ENCODE peak calls at places on chromosomes 16 and 17, in four cellular contexts. N is HCT116, M is GM12878, D is A549. Z is an unnamed sample.
A peak's percentile ranks its signal among the peaks of the same experiment; 100 is the strongest.

GRCh38 chr16:558298-559020 is 1.7 kb upstream of the PRR35 start:
- DNase-seq in N (no peak), M (no peak), D (no peak), Z (peak; percentile 67)

GRCh38 chr16:67447508-67448076 is 16.7 kb downstream of the HSD11B2 start:
- DNase-seq in N (peak; percentile 54), M (peak; percentile 15), D (peak; percentile 64), Z (peak; percentile 81)

GRCh38 chr16:67943619-67944503 is at the start of gene LCAT:
- DNase-seq in N (no peak), M (no peak), D (no peak), Z (no peak)

GRCh38 chr17:64269687-64270649 is 6.9 kb upstream of the TEX2 start:
- DNase-seq in N (no peak), M (no peak), D (no peak), Z (no peak)

GRCh38 chr16:6096931-6097665 is 999.5 kb upstream of the EEF2KMT start:
- DNase-seq in N (no peak), M (no peak), D (no peak), Z (no peak)

GRCh38 chr16:27273670-27274522 is 5.3 kb upstream of the NSMCE1 start:
- DNase-seq in N (peak; percentile 97), M (no peak), D (peak; percentile 87), Z (peak; percentile 17)

GRCh38 chr16:31842864-31843263 is 30.7 kb upstream of the ZNF267 start:
- DNase-seq in N (no peak), M (no peak), D (no peak), Z (no peak)

GRCh38 chr16:27102701-27103575 is 36.2 kb downstream of the C16orf82 start:
- DNase-seq in N (no peak), M (no peak), D (no peak), Z (no peak)

GRCh38 chr16:57150682-57151330 is 35.0 kb downstream of the PSME3IP1 start:
- DNase-seq in N (no peak), M (no peak), D (no peak), Z (no peak)

GRCh38 chr16:24036614-24037013 is 200.8 kb downstream of the PRKCB start:
- DNase-seq in N (peak; percentile 29), M (no peak), D (peak; percentile 48), Z (peak; percentile 54)

GRCh38 chr16:53773881-53774280 is 69.9 kb downstream of the FTO start:
- DNase-seq in N (no peak), M (no peak), D (no peak), Z (peak; percentile 39)

GRCh38 chr16:53775106-53775820 is 71.3 kb downstream of the FTO start:
- DNase-seq in N (no peak), M (no peak), D (peak; percentile 31), Z (peak; percentile 31)

GRCh38 chr16:53775821-53776431 is 72.0 kb downstream of the FTO start:
- DNase-seq in N (no peak), M (no peak), D (peak; percentile 88), Z (peak; percentile 87)

GRCh38 chr16:53771655-53772497 is 67.9 kb downstream of the FTO start:
- DNase-seq in N (no peak), M (no peak), D (no peak), Z (no peak)

GRCh38 chr16:53773150-53773846 is 69.3 kb downstream of the FTO start:
- DNase-seq in N (no peak), M (peak; percentile 13), D (peak; percentile 83), Z (peak; percentile 88)
- TF ChIP-seq MAX in N (no peak), M (no peak), D (no peak), Z (peak; percentile 42)

GRCh38 chr16:86579268-86580062 is 1.1 kb downstream of the FOXL1 start:
- DNase-seq in N (no peak), M (no peak), D (no peak), Z (no peak)
- TF ChIP-seq MAX in N (no peak), M (no peak), D (no peak), Z (no peak)

GRCh38 chr17:72504783-72505182 is 384.0 kb downstream of the SOX9 start:
- DNase-seq in N (no peak), M (no peak), D (no peak), Z (no peak)

GRCh38 chr17:72507370-72507769 is 386.6 kb downstream of the SOX9 start:
- DNase-seq in N (no peak), M (no peak), D (no peak), Z (no peak)

GRCh38 chr17:72510454-72511016 is 389.7 kb downstream of the SOX9 start:
- DNase-seq in N (no peak), M (peak; percentile 92), D (no peak), Z (peak; percentile 59)

GRCh38 chr17:72503556-72503955 is 382.7 kb downstream of the SOX9 start:
- DNase-seq in N (no peak), M (no peak), D (no peak), Z (no peak)

GRCh38 chr17:72506773-72507172 is 386.0 kb downstream of the SOX9 start:
- DNase-seq in N (no peak), M (no peak), D (no peak), Z (no peak)
- TF ChIP-seq MAX in N (no peak), M (no peak), D (no peak), Z (no peak)

GRCh38 chr17:78498848-78499247 is 78.3 kb downstream of the DNAH17 start:
- DNase-seq in N (no peak), M (no peak), D (no peak), Z (no peak)
- TF ChIP-seq MAX in N (no peak), M (no peak), D (no peak), Z (no peak)

GRCh38 chr17:54901230-54901847 is 687 bp downstream of the TOM1L1 start:
- DNase-seq in N (peak; percentile 48), M (no peak), D (peak; percentile 83), Z (no peak)
- TF ChIP-seq MAX in N (peak; percentile 10), M (no peak), D (no peak), Z (no peak)

GRCh38 chr16:2023098-2023925 is 3.4 kb upstream of the NHERF2 start:
- DNase-seq in N (peak; percentile 77), M (peak; percentile 51), D (peak; percentile 92), Z (peak; percentile 87)

GRCh38 chr16:2019500-2019899 is at the start of gene NPW:
- DNase-seq in N (no peak), M (no peak), D (no peak), Z (no peak)

GRCh38 chr16:2016407-2016922 is 3.1 kb upstream of the NPW start:
- DNase-seq in N (no peak), M (no peak), D (no peak), Z (peak; percentile 56)

GRCh38 chr16:2022723-2023097 is 3.1 kb downstream of the NPW start:
- DNase-seq in N (no peak), M (no peak), D (peak; percentile 89), Z (no peak)

DNA sequence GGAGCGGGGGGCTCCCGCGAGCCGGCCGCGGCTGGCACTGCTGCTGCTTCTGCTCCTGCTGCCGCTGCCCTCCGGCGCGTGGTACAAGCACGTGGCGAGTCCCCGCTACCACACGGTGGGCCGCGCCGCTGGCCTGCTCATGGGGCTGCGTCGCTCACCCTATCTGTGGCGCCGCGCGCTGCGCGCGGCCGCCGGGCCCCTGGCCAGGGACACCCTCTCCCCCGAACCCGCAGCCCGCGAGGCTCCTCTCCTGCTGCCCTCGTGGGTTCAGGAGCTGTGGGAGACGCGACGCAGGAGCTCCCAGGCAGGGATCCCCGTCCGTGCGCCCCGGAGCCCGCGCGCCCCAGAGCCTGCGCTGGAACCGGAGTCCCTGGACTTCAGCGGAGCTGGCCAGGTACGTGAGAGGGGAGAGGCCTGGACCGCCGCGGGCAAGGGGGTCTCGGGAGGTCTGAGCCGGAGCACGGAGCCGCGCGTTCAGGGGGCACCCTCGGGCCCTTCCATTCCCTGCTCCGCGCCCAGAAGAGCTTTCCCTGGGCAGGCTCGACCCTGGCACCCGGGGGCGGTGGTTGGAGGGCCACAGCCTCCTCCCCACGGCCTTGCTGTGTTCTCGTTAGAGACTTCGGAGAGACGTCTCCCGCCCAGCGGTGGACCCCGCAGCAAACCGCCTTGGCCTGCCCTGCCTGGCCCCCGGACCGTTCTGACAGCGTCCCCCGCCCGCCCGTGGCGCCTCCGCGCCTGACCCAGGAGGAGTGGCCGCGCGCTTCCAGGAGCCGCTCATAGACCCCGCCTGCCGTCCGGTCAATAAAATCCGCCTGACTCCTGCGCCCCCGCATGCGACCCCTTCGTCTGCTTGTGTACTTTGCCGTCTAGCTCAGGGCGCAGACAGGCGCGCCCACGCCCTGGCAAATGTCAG is 590 bp downstream of the NPW start:
- DNase-seq in N (no peak), M (no peak), D (no peak), Z (no peak)
- TF ChIP-seq MAX in N (no peak), M (no peak), D (no peak), Z (no peak)

Z was measured in NB4.